ENCODE peak calls at places on chromosomes 2 and 18, in eight cellular contexts. R is NCI-H774; P is A673; W is fibroblast of lung; Y is tibial artery; J is AML-193; Q is effector CD8-positive, alpha-beta T cell; D is LNCaP clone FGC. X is an unnamed sample.

GRCh38 chr18:35616664-35617423 is 35.3 kb downstream of the GALNT1 start:
- DNase-seq in D (no peak), P (peak), W (peak), R (no peak), J (peak), Q (peak), Y (peak), X (peak)

GRCh38 chr2:101710690-101711318 is 13.3 kb downstream of the MAP4K4 start:
- DNase-seq in Y (no peak), W (peak), D (no peak), J (no peak), Q (no peak), R (no peak), P (peak), X (no peak)

GRCh38 chr2:235314371-235314915 is 179.4 kb upstream of the AGAP1 start:
- DNase-seq in R (no peak), D (no peak), W (peak), Q (no peak), Y (no peak), J (no peak), P (no peak), X (no peak)

GRCh38 chr2:122191331-122191730 is 435.9 kb downstream of the TSN start:
- DNase-seq in Q (no peak), W (no peak), J (no peak), D (peak), Y (no peak), P (peak), R (no peak), X (no peak)

GRCh38 chr2:71453404-71454220 is at the start of gene DYSF:
- DNase-seq in Y (peak), W (peak), Q (no peak), R (no peak), J (no peak), D (no peak), P (no peak), X (no peak)

GRCh38 chr2:221931251-221931991 is 359.3 kb upstream of the EPHA4 start:
- DNase-seq in Q (no peak), D (no peak), J (no peak), Y (no peak), W (no peak), R (no peak), P (no peak), X (no peak)

GRCh38 chr18:45719106-45719505 is 4.9 kb upstream of the SLC14A1 start:
- DNase-seq in W (peak), R (no peak), D (no peak), Q (no peak), J (no peak), Y (no peak), P (no peak), X (no peak)

GRCh38 chr2:226693521-226693920 is 106.1 kb downstream of the IRS1 start:
- DNase-seq in Q (no peak), P (no peak), W (no peak), J (peak), Y (no peak), D (no peak), R (no peak), X (no peak)

GRCh38 chr2:233760043-233760442 is at the start of gene UGT1A1:
- DNase-seq in J (no peak), W (no peak), D (no peak), Q (no peak), R (no peak), P (no peak), Y (no peak), X (no peak)

GRCh38 chr2:131394147-131394931 is 30.4 kb upstream of the RAB6D start:
- DNase-seq in W (no peak), P (peak), Y (no peak), J (no peak), D (no peak), R (no peak), Q (no peak), X (no peak)

GRCh38 chr2:218569661-218570500 is 1.2 kb downstream of the CNOT9 start:
- DNase-seq in Q (no peak), J (no peak), W (peak), R (no peak), P (peak), Y (no peak), D (peak), X (peak)

GRCh38 chr2:24828641-24829040 is 35.4 kb downstream of the CENPO start:
- DNase-seq in D (no peak), P (no peak), W (no peak), Y (no peak), J (no peak), R (no peak), Q (no peak), X (no peak)

GRCh38 chr2:65329551-65329950 is 101.9 kb downstream of the ACTR2 start:
- DNase-seq in R (peak), D (no peak), W (no peak), Y (no peak), Q (no peak), P (no peak), J (no peak), X (no peak)

GRCh38 chr2:16106619-16107018 is 166.3 kb downstream of the MYCN start:
- DNase-seq in J (no peak), P (no peak), Y (no peak), Q (no peak), W (no peak), R (no peak), D (no peak), X (no peak)

GRCh38 chr18:23487738-23488625 is 15.3 kb upstream of the RMC1 start:
- DNase-seq in P (no peak), R (no peak), D (no peak), J (peak), Y (no peak), W (peak), Q (peak), X (no peak)

GRCh38 chr2:66569321-66569851 is 134.5 kb downstream of the MEIS1 start:
- DNase-seq in J (no peak), Y (no peak), R (peak), Q (no peak), D (no peak), W (peak), P (peak), X (no peak)

GRCh38 chr2:159108178-159108893 is 139.9 kb downstream of the TANC1 start:
- DNase-seq in R (no peak), D (no peak), J (no peak), Y (no peak), W (no peak), P (no peak), Q (no peak), X (no peak)

GRCh38 chr2:68907232-68907922 is 36.2 kb upstream of the BMP10 start:
- DNase-seq in R (no peak), Y (no peak), W (no peak), P (no peak), D (no peak), J (no peak), Q (no peak), X (no peak)